ENCODE peak calls at places on chromosomes 6 and 20, in ten cellular contexts. One of them, this sample, is unnamed. For H3K9me3, the result is how much of the 10 kb centered on the place peaks cover.

GRCh38 chr20:52482049-52482448 is 290.5 kb upstream of the ZFP64 start:
- DNase-seq in suprapubic skin: no peak
- DNase-seq in CD8-positive, alpha-beta T cell: no peak
- DNase-seq in tibial artery: no peak
- DNase-seq in mesenchymal stem cell: peak
- DNase-seq in pancreas: no peak
- DNase-seq in SJSA1: no peak
- DNase-seq in transverse colon: no peak
- DNase-seq in SK-N-SH: no peak
- DNase-seq in body of pancreas: no peak
- DNase-seq in this sample: no peak

GRCh38 chr6:161631676-161632194 is 357.9 kb upstream of the AGPAT4 start:
- DNase-seq in SJSA1: peak
- DNase-seq in CD8-positive, alpha-beta T cell: no peak
- DNase-seq in SK-N-SH: peak
- DNase-seq in body of pancreas: no peak
- DNase-seq in tibial artery: no peak
- DNase-seq in pancreas: no peak
- DNase-seq in suprapubic skin: no peak
- DNase-seq in transverse colon: no peak
- DNase-seq in mesenchymal stem cell: no peak
- DNase-seq in this sample: no peak

GRCh38 chr6:30206799-30207618 is 6.2 kb downstream of the TRIM26 start:
- DNase-seq in CD8-positive, alpha-beta T cell: no peak
- DNase-seq in tibial artery: no peak
- DNase-seq in SK-N-SH: no peak
- DNase-seq in pancreas: no peak
- DNase-seq in body of pancreas: peak
- DNase-seq in mesenchymal stem cell: peak
- DNase-seq in suprapubic skin: no peak
- DNase-seq in SJSA1: no peak
- DNase-seq in transverse colon: peak
- DNase-seq in this sample: no peak

GRCh38 chr6:4560225-4561077 is 215.8 kb upstream of the CDYL start:
- DNase-seq in suprapubic skin: no peak
- DNase-seq in pancreas: no peak
- DNase-seq in SJSA1: no peak
- DNase-seq in SK-N-SH: no peak
- DNase-seq in transverse colon: no peak
- DNase-seq in mesenchymal stem cell: no peak
- DNase-seq in CD8-positive, alpha-beta T cell: no peak
- DNase-seq in tibial artery: no peak
- DNase-seq in body of pancreas: no peak
- DNase-seq in this sample: no peak

GRCh38 chr20:32356935-32357868 is 929 bp upstream of the ASXL1 start:
- DNase-seq in SK-N-SH: peak
- DNase-seq in tibial artery: peak
- DNase-seq in SJSA1: no peak
- DNase-seq in CD8-positive, alpha-beta T cell: no peak
- DNase-seq in mesenchymal stem cell: no peak
- DNase-seq in transverse colon: peak
- DNase-seq in suprapubic skin: no peak
- DNase-seq in pancreas: peak
- DNase-seq in body of pancreas: peak
- DNase-seq in this sample: no peak

GRCh38 chr6:163226836-163227485 is 187.6 kb upstream of the QKI start:
- DNase-seq in tibial artery: no peak
- DNase-seq in transverse colon: no peak
- DNase-seq in SJSA1: peak
- DNase-seq in pancreas: no peak
- DNase-seq in suprapubic skin: no peak
- DNase-seq in mesenchymal stem cell: no peak
- DNase-seq in SK-N-SH: no peak
- DNase-seq in CD8-positive, alpha-beta T cell: no peak
- DNase-seq in body of pancreas: no peak
- DNase-seq in this sample: no peak

GRCh38 chr6:158706369-158706982 is 56.6 kb downstream of the SYTL3 start:
- DNase-seq in CD8-positive, alpha-beta T cell: no peak
- DNase-seq in mesenchymal stem cell: peak
- DNase-seq in SK-N-SH: peak
- DNase-seq in SJSA1: peak
- DNase-seq in suprapubic skin: no peak
- DNase-seq in tibial artery: peak
- DNase-seq in transverse colon: peak
- DNase-seq in pancreas: no peak
- DNase-seq in body of pancreas: peak
- DNase-seq in this sample: no peak

GRCh38 chr6:7758456-7758855 is 32.6 kb downstream of the BMP6 start:
- DNase-seq in tibial artery: no peak
- DNase-seq in SK-N-SH: no peak
- DNase-seq in pancreas: no peak
- DNase-seq in suprapubic skin: no peak
- DNase-seq in SJSA1: peak
- DNase-seq in body of pancreas: peak
- DNase-seq in transverse colon: no peak
- DNase-seq in CD8-positive, alpha-beta T cell: no peak
- DNase-seq in mesenchymal stem cell: peak
- DNase-seq in this sample: no peak

GRCh38 chr6:63636516-63636968 is 940 bp downstream of the PHF3 start:
- DNase-seq in SJSA1: no peak
- DNase-seq in pancreas: peak
- DNase-seq in mesenchymal stem cell: peak
- DNase-seq in suprapubic skin: peak
- DNase-seq in body of pancreas: peak
- DNase-seq in SK-N-SH: peak
- DNase-seq in transverse colon: peak
- DNase-seq in CD8-positive, alpha-beta T cell: peak
- DNase-seq in tibial artery: peak
- DNase-seq in this sample: peak

GRCh38 chr6:21885532-21886089 is 292.1 kb downstream of the SOX4 start:
- DNase-seq in mesenchymal stem cell: peak
- DNase-seq in transverse colon: no peak
- DNase-seq in SK-N-SH: peak
- DNase-seq in tibial artery: peak
- DNase-seq in suprapubic skin: no peak
- DNase-seq in SJSA1: peak
- DNase-seq in pancreas: peak
- DNase-seq in CD8-positive, alpha-beta T cell: no peak
- DNase-seq in body of pancreas: peak
- DNase-seq in this sample: no peak

GRCh38 chr20:17661121-17661744 is 20.8 kb downstream of the RRBP1 start:
- DNase-seq in CD8-positive, alpha-beta T cell: no peak
- DNase-seq in transverse colon: peak
- DNase-seq in body of pancreas: peak
- DNase-seq in pancreas: peak
- DNase-seq in tibial artery: peak
- DNase-seq in SJSA1: no peak
- DNase-seq in SK-N-SH: no peak
- DNase-seq in suprapubic skin: peak
- DNase-seq in mesenchymal stem cell: no peak
- DNase-seq in this sample: no peak

GRCh38 chr6:148221580-148221979 is 121.1 kb upstream of the SASH1 start:
- DNase-seq in transverse colon: no peak
- DNase-seq in SJSA1: no peak
- DNase-seq in pancreas: no peak
- DNase-seq in CD8-positive, alpha-beta T cell: no peak
- DNase-seq in mesenchymal stem cell: peak
- DNase-seq in suprapubic skin: no peak
- DNase-seq in body of pancreas: no peak
- DNase-seq in tibial artery: no peak
- DNase-seq in SK-N-SH: no peak
- DNase-seq in this sample: no peak

GRCh38 chr6:22457986-22458385 is 111.4 kb upstream of the HDGFL1 start:
- DNase-seq in SJSA1: no peak
- DNase-seq in SK-N-SH: no peak
- DNase-seq in body of pancreas: no peak
- DNase-seq in pancreas: no peak
- DNase-seq in CD8-positive, alpha-beta T cell: no peak
- DNase-seq in mesenchymal stem cell: no peak
- DNase-seq in suprapubic skin: no peak
- DNase-seq in tibial artery: no peak
- DNase-seq in transverse colon: no peak
- DNase-seq in this sample: no peak

GRCh38 chr6:7201732-7202541 is 94.2 kb downstream of the RREB1 start:
- DNase-seq in SJSA1: no peak
- DNase-seq in SK-N-SH: no peak
- DNase-seq in pancreas: no peak
- DNase-seq in transverse colon: peak
- DNase-seq in mesenchymal stem cell: no peak
- DNase-seq in CD8-positive, alpha-beta T cell: no peak
- DNase-seq in body of pancreas: peak
- DNase-seq in suprapubic skin: no peak
- DNase-seq in tibial artery: peak
- DNase-seq in this sample: no peak

GRCh38 chr6:112571886-112572285 is 224.8 kb downstream of the RFPL4B start:
- DNase-seq in SK-N-SH: no peak
- DNase-seq in SJSA1: no peak
- DNase-seq in mesenchymal stem cell: no peak
- DNase-seq in CD8-positive, alpha-beta T cell: no peak
- DNase-seq in transverse colon: no peak
- DNase-seq in suprapubic skin: no peak
- DNase-seq in tibial artery: no peak
- DNase-seq in pancreas: no peak
- DNase-seq in body of pancreas: no peak
- DNase-seq in this sample: no peak

GRCh38 chr20:51889466-51889865 is 87.1 kb upstream of the SALL4 start:
- DNase-seq in CD8-positive, alpha-beta T cell: no peak
- DNase-seq in transverse colon: no peak
- DNase-seq in body of pancreas: no peak
- DNase-seq in tibial artery: no peak
- DNase-seq in pancreas: no peak
- DNase-seq in SK-N-SH: no peak
- DNase-seq in SJSA1: no peak
- DNase-seq in suprapubic skin: no peak
- DNase-seq in mesenchymal stem cell: no peak
- DNase-seq in this sample: no peak

GRCh38 chr6:133130863-133131262 is 110.3 kb upstream of the EYA4 start:
- DNase-seq in suprapubic skin: no peak
- DNase-seq in transverse colon: no peak
- DNase-seq in CD8-positive, alpha-beta T cell: no peak
- DNase-seq in tibial artery: no peak
- DNase-seq in mesenchymal stem cell: no peak
- DNase-seq in SK-N-SH: no peak
- DNase-seq in SJSA1: no peak
- DNase-seq in body of pancreas: peak
- DNase-seq in pancreas: peak
- DNase-seq in this sample: no peak
- H3K9me3 ChIP-seq in suprapubic skin: under half
- H3K9me3 ChIP-seq in transverse colon: under half
- H3K9me3 ChIP-seq in CD8-positive, alpha-beta T cell: under half
- H3K9me3 ChIP-seq in tibial artery: under half
- H3K9me3 ChIP-seq in mesenchymal stem cell: under half
- H3K9me3 ChIP-seq in SK-N-SH: under half
- H3K9me3 ChIP-seq in SJSA1: under half
- H3K9me3 ChIP-seq in body of pancreas: under half
- H3K9me3 ChIP-seq in pancreas: under half
- H3K9me3 ChIP-seq in this sample: under half

DNA sequence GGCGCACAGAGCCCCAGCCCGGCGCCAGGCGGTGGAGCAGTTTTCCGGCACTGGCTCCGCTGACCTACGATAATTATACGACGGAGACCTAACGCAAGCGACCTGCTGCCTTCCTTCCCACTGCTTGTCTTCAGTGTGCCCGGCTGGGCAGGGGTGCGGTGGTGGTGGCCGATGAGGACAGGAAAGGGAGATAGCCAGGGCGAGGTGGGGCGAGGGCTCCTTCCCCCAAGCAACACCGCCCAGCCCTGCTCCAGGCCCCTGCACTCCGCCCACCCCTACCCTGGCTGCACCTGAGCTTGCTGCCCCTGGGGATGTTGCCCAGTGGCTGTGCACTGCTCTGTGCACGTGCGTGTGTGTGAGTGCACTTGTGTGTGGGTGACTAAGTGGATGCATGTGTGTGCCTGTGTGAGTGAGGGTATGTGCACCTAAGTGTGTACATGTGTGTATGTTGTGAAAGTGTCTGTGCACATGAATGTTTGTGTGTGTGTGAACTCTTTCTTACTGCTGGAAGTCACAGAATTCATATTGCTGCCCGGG is 42.6 kb upstream of the IRF4 start:
- DNase-seq in suprapubic skin: no peak
- DNase-seq in pancreas: no peak
- DNase-seq in mesenchymal stem cell: no peak
- DNase-seq in SK-N-SH: no peak
- DNase-seq in body of pancreas: no peak
- DNase-seq in tibial artery: peak
- DNase-seq in transverse colon: no peak
- DNase-seq in CD8-positive, alpha-beta T cell: no peak
- DNase-seq in SJSA1: no peak
- DNase-seq in this sample: no peak
- H3K9me3 ChIP-seq in suprapubic skin: under half
- H3K9me3 ChIP-seq in pancreas: under half
- H3K9me3 ChIP-seq in mesenchymal stem cell: under half
- H3K9me3 ChIP-seq in SK-N-SH: under half
- H3K9me3 ChIP-seq in body of pancreas: under half
- H3K9me3 ChIP-seq in tibial artery: under half
- H3K9me3 ChIP-seq in transverse colon: under half
- H3K9me3 ChIP-seq in CD8-positive, alpha-beta T cell: under half
- H3K9me3 ChIP-seq in SJSA1: under half
- H3K9me3 ChIP-seq in this sample: under half

DNA sequence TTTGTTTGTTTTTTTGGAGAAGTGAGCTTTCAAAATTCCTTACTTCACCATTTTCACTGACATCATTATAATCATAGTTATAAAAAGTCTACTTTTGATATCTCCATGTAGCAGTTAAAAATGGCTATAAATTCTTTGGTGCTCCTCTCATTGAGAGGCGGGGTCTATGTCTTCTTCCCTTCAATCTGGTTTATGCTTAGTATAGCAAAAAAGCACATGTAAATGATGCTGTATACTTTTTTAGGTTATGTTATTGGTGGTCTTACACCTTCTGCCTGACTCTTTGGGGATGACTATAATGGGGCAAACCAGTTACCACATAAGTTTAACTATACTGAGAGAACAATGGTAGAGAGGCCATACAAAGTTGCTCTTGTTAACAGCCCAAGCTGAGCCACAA is 289.6 kb downstream of the EPM2A start:
- DNase-seq in pancreas: no peak
- DNase-seq in tibial artery: no peak
- DNase-seq in CD8-positive, alpha-beta T cell: no peak
- DNase-seq in SJSA1: no peak
- DNase-seq in SK-N-SH: no peak
- DNase-seq in mesenchymal stem cell: no peak
- DNase-seq in suprapubic skin: no peak
- DNase-seq in body of pancreas: no peak
- DNase-seq in transverse colon: no peak
- DNase-seq in this sample: no peak
- H3K9me3 ChIP-seq in pancreas: under half
- H3K9me3 ChIP-seq in tibial artery: under half
- H3K9me3 ChIP-seq in CD8-positive, alpha-beta T cell: under half
- H3K9me3 ChIP-seq in SJSA1: under half
- H3K9me3 ChIP-seq in SK-N-SH: under half
- H3K9me3 ChIP-seq in mesenchymal stem cell: under half
- H3K9me3 ChIP-seq in suprapubic skin: under half
- H3K9me3 ChIP-seq in body of pancreas: under half
- H3K9me3 ChIP-seq in transverse colon: under half
- H3K9me3 ChIP-seq in this sample: under half

DNA sequence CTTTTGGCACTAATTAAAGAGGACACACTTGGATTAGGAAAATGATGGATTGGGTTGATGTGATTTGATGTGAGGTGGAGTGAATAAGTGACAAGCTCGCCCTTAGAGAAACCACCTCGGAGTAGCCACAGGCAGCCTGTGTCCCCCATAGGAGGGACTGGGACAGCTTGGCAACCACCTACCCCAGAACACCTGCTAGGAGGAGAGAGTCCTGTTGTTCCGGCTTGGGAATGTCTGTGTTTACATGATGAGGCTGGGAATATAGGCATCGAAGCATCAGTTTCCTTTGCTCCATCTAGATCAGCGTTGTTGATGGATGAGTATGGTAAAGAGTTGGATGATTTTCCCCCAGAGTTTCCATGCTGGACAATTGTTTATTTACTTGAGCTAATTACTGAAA is 44.4 kb downstream of the PHACTR3 start:
- DNase-seq in suprapubic skin: no peak
- DNase-seq in SK-N-SH: no peak
- DNase-seq in CD8-positive, alpha-beta T cell: no peak
- DNase-seq in body of pancreas: no peak
- DNase-seq in pancreas: no peak
- DNase-seq in mesenchymal stem cell: no peak
- DNase-seq in tibial artery: no peak
- DNase-seq in SJSA1: no peak
- DNase-seq in transverse colon: no peak
- DNase-seq in this sample: no peak
- H3K9me3 ChIP-seq in suprapubic skin: under half
- H3K9me3 ChIP-seq in SK-N-SH: under half
- H3K9me3 ChIP-seq in CD8-positive, alpha-beta T cell: under half
- H3K9me3 ChIP-seq in body of pancreas: under half
- H3K9me3 ChIP-seq in pancreas: under half
- H3K9me3 ChIP-seq in mesenchymal stem cell: under half
- H3K9me3 ChIP-seq in tibial artery: under half
- H3K9me3 ChIP-seq in SJSA1: under half
- H3K9me3 ChIP-seq in transverse colon: under half
- H3K9me3 ChIP-seq in this sample: under half